ENCODE peak calls at places on chromosomes 16 and 17, in six cellular contexts. B is A549, G is stomach, A is K562, P is aorta, Z is neural progenitor cell. E is an unnamed sample.

GRCh38 chr17:81394377-81394747 is 895 bp upstream of the BAHCC1 start:
- DNase-seq in B (no peak), G (no peak), A (no peak), P (no peak), Z (no peak), E (no peak)

GRCh38 chr16:18800674-18801196 is 614 bp downstream of the ARL6IP1 start:
- DNase-seq in B (no peak), G (no peak), A (peak; percentile 14), P (no peak), Z (peak; percentile 73), E (peak; percentile 46)

GRCh38 chr17:27559996-27560481 is 70.9 kb upstream of the LGALS9 start:
- DNase-seq in B (peak; percentile 60), G (peak; percentile 53), A (no peak), P (peak; percentile 85), Z (no peak), E (peak; percentile 69)

GRCh38 chr17:39972271-39972670 is 8.3 kb upstream of the PSMD3 start:
- DNase-seq in B (no peak), G (no peak), A (no peak), P (no peak), Z (no peak), E (no peak)

GRCh38 chr17:64685705-64686104 is 23.6 kb upstream of the SMURF2 start:
- DNase-seq in B (no peak), G (no peak), A (no peak), P (no peak), Z (no peak), E (no peak)

GRCh38 chr16:85465328-85466307 is 147.5 kb upstream of the GSE1 start:
- DNase-seq in B (no peak), G (no peak), A (no peak), P (no peak), Z (no peak), E (no peak)

GRCh38 chr16:19118938-19119431 is 5.2 kb downstream of the ITPRIPL2 start:
- DNase-seq in B (peak; percentile 71), G (no peak), A (peak; percentile 73), P (no peak), Z (no peak), E (no peak)

GRCh38 chr17:4789701-4789950 is 862 bp downstream of the GLTPD2 start:
- DNase-seq in B (no peak), G (no peak), A (no peak), P (no peak), Z (no peak), E (no peak)

GRCh38 chr17:29836643-29837042 is 93.4 kb downstream of the SSH2 start:
- DNase-seq in B (no peak), G (no peak), A (no peak), P (no peak), Z (no peak), E (no peak)

GRCh38 chr17:31559647-31560501 is 168.4 kb downstream of the RAB11FIP4 start:
- DNase-seq in B (peak; percentile 22), G (no peak), A (no peak), P (peak; percentile 82), Z (peak; percentile 47), E (no peak)

GRCh38 chr17:52606098-52606497 is 447.6 kb upstream of the CA10 start:
- DNase-seq in B (no peak), G (no peak), A (no peak), P (no peak), Z (no peak), E (no peak)

GRCh38 chr16:51353055-51353454 is 202.0 kb upstream of the SALL1 start:
- DNase-seq in B (no peak), G (no peak), A (no peak), P (no peak), Z (no peak), E (no peak)

GRCh38 chr16:46883353-46883689 is 841 bp upstream of the GPT2 start:
- DNase-seq in B (no peak), G (no peak), A (no peak), P (no peak), Z (peak; percentile 21), E (peak; percentile 16)

GRCh38 chr17:72725432-72726068 is 366.9 kb downstream of the SLC39A11 start:
- DNase-seq in B (peak; percentile 83), G (peak; percentile 69), A (peak; percentile 73), P (no peak), Z (peak; percentile 85), E (peak; percentile 78)

GRCh38 chr17:40290629-40291296 is 3.1 kb downstream of the CDC6 start:
- DNase-seq in B (peak; percentile 89), G (peak; percentile 46), A (no peak), P (no peak), Z (peak; percentile 70), E (peak; percentile 92)

GRCh38 chr17:81832608-81833159 is 407 bp downstream of the MCRIP1 start:
- DNase-seq in B (no peak), G (no peak), A (peak; percentile 60), P (no peak), Z (no peak), E (no peak)

GRCh38 chr16:74275031-74275636 is 21.5 kb upstream of the PSMD7 start:
- DNase-seq in B (peak; percentile 44), G (no peak), A (peak; percentile 24), P (no peak), Z (no peak), E (no peak)

GRCh38 chr17:77143306-77143705 is 2.5 kb downstream of the SEC14L1 start:
- DNase-seq in B (no peak), G (no peak), A (no peak), P (no peak), Z (no peak), E (no peak)
- H3K4me3 ChIP-seq in B (no peak overlapping the region), G (peak overlapping the region; percentile 67), A (no peak overlapping the region), P (no peak overlapping the region), Z (no peak overlapping the region), E (no peak overlapping the region)

DNA sequence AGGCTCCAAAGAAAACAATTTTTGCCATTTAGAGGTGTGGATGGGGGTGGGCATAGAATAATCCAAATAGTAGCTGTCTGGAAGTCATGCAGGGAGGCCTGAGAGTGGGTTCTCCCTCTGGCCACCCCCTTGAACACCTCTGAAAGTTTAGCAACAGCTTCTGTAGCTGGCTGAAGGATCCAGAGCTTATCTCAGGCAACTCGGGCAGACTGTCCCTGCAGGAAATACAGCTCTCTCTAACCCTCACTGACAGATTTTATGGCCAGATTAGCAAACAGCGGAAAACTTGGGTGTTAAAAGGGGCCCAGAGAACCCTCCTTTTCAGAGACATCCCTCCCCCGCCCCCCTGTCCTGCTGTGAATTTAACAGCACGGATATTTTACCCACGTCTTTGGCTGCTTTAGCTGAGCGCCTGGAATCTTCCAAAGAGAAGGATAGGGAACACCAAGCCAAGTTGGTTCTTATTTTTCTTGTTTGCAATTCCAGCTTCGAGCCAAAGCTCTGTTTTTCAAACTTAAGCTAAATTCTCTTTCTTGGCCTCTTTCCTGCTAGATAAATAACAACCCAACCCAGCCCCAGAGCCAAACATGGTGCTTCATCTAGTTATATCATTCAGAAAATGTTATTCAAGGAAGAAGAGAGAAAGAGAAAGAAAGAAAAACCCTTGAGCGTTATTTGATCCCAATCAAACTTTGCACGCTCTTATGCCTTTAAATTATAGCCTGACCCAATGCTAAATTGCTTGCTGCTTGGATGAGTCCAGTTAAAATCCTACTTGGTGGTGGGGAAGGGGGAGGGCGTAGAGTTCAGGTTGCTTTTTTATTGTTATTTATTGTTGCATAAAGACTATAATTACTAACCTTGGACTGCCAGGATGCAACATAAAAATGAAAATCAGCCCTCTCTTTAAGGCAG is 2.3 kb upstream of the HOXB2 start:
- DNase-seq in B (no peak), G (no peak), A (peak; percentile 58), P (no peak), Z (no peak), E (no peak)
- H3K4me3 ChIP-seq in B (no peak overlapping the region), G (peak overlapping the region; percentile 25), A (peak overlapping the region; percentile 36), P (no peak overlapping the region), Z (no peak overlapping the region), E (no peak overlapping the region)

GRCh38 chr16:57984443-57985203 is 13.7 kb upstream of the CNGB1 start:
- DNase-seq in B (peak; percentile 87), G (peak; percentile 87), A (peak; percentile 98), P (peak; percentile 93), Z (peak; percentile 99), E (peak; percentile 89)
- H3K4me3 ChIP-seq in B (peak overlapping the region; percentile 54), G (peak overlapping the region; percentile 58), A (peak overlapping the region; percentile 55), P (no peak overlapping the region), Z (peak overlapping the region; percentile 62), E (no peak overlapping the region)

GRCh38 chr17:78723001-78723796 is 58.9 kb downstream of the CYTH1 start:
- DNase-seq in B (no peak), G (no peak), A (no peak), P (peak; percentile 81), Z (peak; percentile 86), E (no peak)
- H3K4me3 ChIP-seq in B (no peak overlapping the region), G (peak overlapping the region; percentile 41), A (no peak overlapping the region), P (no peak overlapping the region), Z (peak overlapping the region; percentile 49), E (no peak overlapping the region)

GRCh38 chr17:44004077-44004760 is at the start of gene NAGS:
- DNase-seq in B (no peak), G (no peak), A (peak; percentile 63), P (no peak), Z (peak; percentile 63), E (peak; percentile 63)
- H3K4me3 ChIP-seq in B (no peak within 1 kb of the TSS), G (peak within 1 kb of the TSS; percentile 59), A (no peak within 1 kb of the TSS), P (no peak within 1 kb of the TSS), Z (peak within 1 kb of the TSS; percentile 71), E (peak within 1 kb of the TSS; percentile 24)

GRCh38 chr16:29308644-29309546 is 97.6 kb downstream of the NPIPB11 start:
- DNase-seq in B (no peak), G (no peak), A (no peak), P (peak; percentile 61), Z (no peak), E (no peak)
- H3K4me3 ChIP-seq in B (no peak overlapping the region), G (no peak overlapping the region), A (no peak overlapping the region), P (no peak overlapping the region), Z (no peak overlapping the region), E (no peak overlapping the region)

DNA sequence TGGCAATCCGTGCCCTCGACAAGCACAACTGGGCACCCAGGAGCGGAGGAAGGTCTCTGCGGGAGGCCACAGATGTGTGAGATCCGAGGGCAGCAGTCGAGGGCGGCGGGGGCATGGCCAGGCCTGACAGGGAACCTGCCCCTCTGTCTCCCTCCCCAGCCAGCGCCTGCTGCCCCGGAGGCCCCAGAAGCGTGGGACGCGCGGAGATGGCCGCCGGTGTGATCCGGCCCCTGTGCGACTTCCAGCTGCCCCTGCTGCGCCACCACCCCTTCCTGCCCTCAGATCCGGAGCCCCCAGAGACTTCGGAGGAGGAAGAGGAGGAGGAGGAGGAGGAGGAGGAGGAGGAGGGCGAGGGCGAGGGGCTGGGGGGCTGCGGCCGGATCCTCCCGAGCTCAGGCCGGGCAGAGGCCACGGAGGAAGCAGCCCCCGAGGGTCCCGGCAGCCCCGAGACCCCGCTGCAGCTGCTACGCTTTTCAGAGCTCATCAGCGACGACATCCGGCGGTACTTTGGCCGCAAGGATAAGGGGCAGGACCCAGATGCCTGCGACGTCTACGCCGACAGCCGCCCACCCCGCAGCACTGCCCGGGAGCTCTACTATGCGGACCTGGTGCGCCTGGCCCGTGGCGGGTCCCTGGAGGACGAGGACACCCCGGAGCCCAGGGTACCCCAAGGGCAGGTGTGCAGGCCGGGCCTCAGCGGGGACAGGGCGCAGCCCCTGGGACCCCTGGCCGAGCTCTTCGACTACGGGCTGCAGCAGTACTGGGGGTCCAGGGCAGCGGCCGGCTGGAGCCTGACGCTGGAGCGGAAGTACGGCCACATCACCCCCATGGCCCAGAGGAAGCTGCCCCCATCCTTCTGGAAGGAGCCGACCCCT is 1.7 kb downstream of the PERCC1 start:
- DNase-seq in B (no peak), G (no peak), A (no peak), P (no peak), Z (no peak), E (no peak)
- H3K4me3 ChIP-seq in B (no peak overlapping the region), G (no peak overlapping the region), A (no peak overlapping the region), P (no peak overlapping the region), Z (no peak overlapping the region), E (no peak overlapping the region)

GRCh38 chr16:62036807-62037135 is 533 bp upstream of the CDH8 start:
- DNase-seq in B (no peak), G (no peak), A (no peak), P (no peak), Z (peak; percentile 67), E (no peak)
- H3K4me3 ChIP-seq in B (no peak overlapping the region), G (no peak overlapping the region), A (no peak overlapping the region), P (peak overlapping the region; percentile 9), Z (peak overlapping the region; percentile 81), E (no peak overlapping the region)